ENCODE peak calls at places on chromosomes 11 and 22, in four cellular contexts. W is brain microvascular endothelial cell, S is psoas muscle, K is BE2C. H is an unnamed sample. For H3K36me3, the result is how much of the 10 kb centered on the place peaks cover.

GRCh38 chr11:34866375-34866774 is 49.8 kb downstream of the APIP start:
- DNase-seq in W (no peak), S (no peak), K (no peak), H (no peak)

GRCh38 chr11:36110698-36111410 is 167.0 kb downstream of the LDLRAD3 start:
- DNase-seq in W (no peak), S (no peak), K (no peak), H (no peak)

GRCh38 chr11:13229675-13230359 is 47.8 kb upstream of the BMAL1 start:
- DNase-seq in W (no peak), S (no peak), K (no peak), H (no peak)

GRCh38 chr11:134068829-134069425 is at the start of gene JAM3:
- DNase-seq in W (peak), S (peak), K (peak), H (peak)

GRCh38 chr11:39541945-39542351 is 1917.5 kb downstream of the LRRC4C start:
- DNase-seq in W (no peak), S (no peak), K (no peak), H (peak)

GRCh38 chr22:33578752-33579151 is 341.5 kb downstream of the LARGE1 start:
- DNase-seq in W (no peak), S (no peak), K (no peak), H (no peak)

GRCh38 chr11:67285541-67286498 is 3.3 kb upstream of the ANKRD13D start:
- DNase-seq in W (no peak), S (peak), K (no peak), H (no peak)

GRCh38 chr11:62611705-62612365 is 740 bp downstream of the EML3 start:
- DNase-seq in W (no peak), S (peak), K (no peak), H (no peak)

GRCh38 chr11:46977038-46977818 is 40.7 kb downstream of the CSTPP1 start:
- DNase-seq in W (no peak), S (no peak), K (no peak), H (no peak)

GRCh38 chr22:47377926-47378560 is 615.6 kb downstream of the TBC1D22A start:
- DNase-seq in W (no peak), S (no peak), K (no peak), H (no peak)

GRCh38 chr22:28939394-28939793 is 56.0 kb downstream of the ZNRF3 start:
- DNase-seq in W (no peak), S (no peak), K (no peak), H (no peak)

GRCh38 chr22:37420656-37421467 is 6.4 kb downstream of the ELFN2 start:
- DNase-seq in W (no peak), S (no peak), K (no peak), H (peak)

GRCh38 chr11:67640758-67641113 is 1.2 kb upstream of the TBX10 start:
- DNase-seq in W (no peak), S (no peak), K (no peak), H (no peak)

GRCh38 chr11:2518112-2518982 is 73.5 kb downstream of the KCNQ1 start:
- DNase-seq in W (no peak), S (peak), K (peak), H (no peak)

GRCh38 chr11:75868990-75869389 is 54.0 kb downstream of the UVRAG start:
- DNase-seq in W (peak), S (no peak), K (no peak), H (no peak)

GRCh38 chr22:43275545-43275981 is 67.6 kb downstream of the SCUBE1 start:
- DNase-seq in W (peak), S (no peak), K (no peak), H (peak)

DNA sequence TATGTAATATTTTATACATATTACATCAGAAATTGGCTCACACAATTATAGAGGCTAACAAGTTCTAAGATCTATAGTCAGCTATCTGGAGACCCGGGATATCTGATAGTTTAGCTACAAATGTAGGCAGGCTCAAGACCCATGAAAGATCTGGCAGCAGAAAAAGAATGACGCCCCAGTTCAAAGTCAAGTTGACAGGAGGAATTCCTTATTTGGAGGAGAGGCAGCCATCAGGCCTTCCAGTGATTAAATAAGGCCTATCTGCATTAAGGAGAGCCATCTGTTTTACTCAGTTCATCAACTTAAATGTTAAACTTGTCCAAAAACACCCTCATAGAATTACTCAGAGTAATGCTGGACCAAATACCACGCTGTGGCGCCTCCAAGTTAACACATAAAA is 1402.6 kb downstream of the FAM181B start:
- DNase-seq in W (no peak), S (no peak), K (no peak), H (no peak)
- TF ChIP-seq CTCF in W (no peak), S (no peak), K (no peak), H (no peak)

GRCh38 chr11:73525611-73526010 is 72.3 kb downstream of the FAM168A start:
- DNase-seq in W (no peak), S (no peak), K (no peak), H (no peak)

GRCh38 chr11:73528877-73529530 is 68.9 kb downstream of the FAM168A start:
- DNase-seq in W (no peak), S (no peak), K (no peak), H (no peak)

GRCh38 chr11:73528013-73528412 is 69.9 kb downstream of the FAM168A start:
- DNase-seq in W (no peak), S (no peak), K (no peak), H (no peak)

GRCh38 chr11:73530109-73530508 is 67.8 kb downstream of the FAM168A start:
- DNase-seq in W (no peak), S (no peak), K (no peak), H (no peak)

DNA sequence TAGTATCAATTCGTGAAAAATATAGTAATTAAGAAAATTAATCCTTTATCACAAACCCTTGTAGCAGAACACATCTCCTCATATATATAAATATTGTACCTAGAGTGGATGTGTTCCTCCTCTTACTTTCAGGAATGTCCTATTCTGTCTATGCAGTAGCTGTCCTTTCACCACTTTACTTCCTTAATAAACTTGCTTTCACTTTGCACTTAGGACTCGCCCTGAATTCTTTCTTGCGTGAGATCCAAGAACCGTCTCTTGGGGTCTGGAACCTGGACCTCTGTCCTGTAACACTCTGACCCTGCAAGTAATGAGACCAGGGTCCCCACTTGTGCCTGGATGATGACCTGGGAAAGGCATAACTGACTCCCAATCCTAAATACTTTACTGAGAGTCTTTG is 69.5 kb downstream of the FAM168A start:
- DNase-seq in W (no peak), S (no peak), K (no peak), H (no peak)
- H3K4me3 ChIP-seq in W (no peak), S (peak), K (no peak), H (peak)

GRCh38 chr11:119093951-119094815 is 7.5 kb downstream of the DPAGT1 start:
- DNase-seq in W (peak), S (peak), K (peak), H (no peak)

GRCh38 chr11:119092880-119093665 is 8.4 kb downstream of the HMBS start:
- DNase-seq in W (no peak), S (no peak), K (no peak), H (no peak)

GRCh38 chr11:119093666-119093950 is 8.0 kb downstream of the DPAGT1 start:
- DNase-seq in W (no peak), S (no peak), K (no peak), H (no peak)

GRCh38 chr11:119094816-119095065 is 6.9 kb downstream of the DPAGT1 start:
- DNase-seq in W (peak), S (peak), K (peak), H (peak)

DNA sequence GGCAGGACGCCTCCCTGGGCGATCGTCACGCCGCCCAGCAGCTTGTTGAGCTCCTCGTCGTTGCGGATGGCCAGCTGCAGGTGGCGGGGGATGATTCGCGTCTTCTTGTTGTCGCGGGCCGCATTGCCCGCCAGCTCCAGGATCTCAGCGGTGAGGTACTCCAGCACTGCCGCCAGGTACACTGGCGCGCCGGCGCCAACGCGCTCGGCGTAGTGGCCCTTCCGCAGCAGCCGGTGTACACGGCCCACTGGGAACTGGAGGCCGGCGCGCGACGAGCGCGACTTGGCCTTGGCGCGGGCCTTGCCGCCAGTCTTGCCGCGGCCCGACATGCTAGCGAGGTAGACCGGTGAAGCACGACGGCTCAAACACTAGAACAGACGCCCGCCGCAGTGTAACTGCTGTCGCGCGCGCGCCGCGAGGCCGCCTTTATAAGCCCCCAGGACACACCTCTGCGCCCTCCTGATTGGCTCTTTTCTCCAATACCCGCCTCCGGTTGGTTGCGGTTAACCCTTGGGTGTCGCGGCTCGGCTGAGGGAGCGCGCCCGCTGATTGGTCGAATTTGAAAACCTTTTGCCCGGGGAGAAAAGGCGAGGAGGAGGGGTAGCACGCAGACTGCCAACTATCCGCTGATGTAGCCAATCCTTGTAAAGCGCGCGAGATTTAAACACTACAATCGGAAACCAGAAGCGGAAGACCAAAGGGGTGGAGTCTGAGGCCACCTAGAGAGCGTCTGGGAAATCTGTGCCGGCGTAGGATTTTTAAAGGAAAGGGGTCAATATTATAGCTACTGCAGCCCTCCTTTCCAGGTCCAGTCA is 6.4 kb downstream of the DPAGT1 start:
- DNase-seq in W (peak), S (peak), K (peak), H (peak)
- H3K36me3 ChIP-seq in W (under half), S (under half), K (under half), H (under half)

GRCh38 chr22:19640306-19640705 is 74.0 kb upstream of the SEPTIN5 start:
- DNase-seq in W (no peak), S (no peak), K (no peak), H (no peak)

GRCh38 chr22:19639610-19640135 is 74.6 kb upstream of the SEPTIN5 start:
- DNase-seq in W (no peak), S (no peak), K (no peak), H (no peak)

GRCh38 chr22:19643448-19644313 is 70.6 kb upstream of the SEPTIN5 start:
- DNase-seq in W (no peak), S (no peak), K (no peak), H (no peak)

GRCh38 chr22:19641983-19642451 is 72.3 kb upstream of the SEPTIN5 start:
- DNase-seq in W (no peak), S (no peak), K (no peak), H (no peak)

DNA sequence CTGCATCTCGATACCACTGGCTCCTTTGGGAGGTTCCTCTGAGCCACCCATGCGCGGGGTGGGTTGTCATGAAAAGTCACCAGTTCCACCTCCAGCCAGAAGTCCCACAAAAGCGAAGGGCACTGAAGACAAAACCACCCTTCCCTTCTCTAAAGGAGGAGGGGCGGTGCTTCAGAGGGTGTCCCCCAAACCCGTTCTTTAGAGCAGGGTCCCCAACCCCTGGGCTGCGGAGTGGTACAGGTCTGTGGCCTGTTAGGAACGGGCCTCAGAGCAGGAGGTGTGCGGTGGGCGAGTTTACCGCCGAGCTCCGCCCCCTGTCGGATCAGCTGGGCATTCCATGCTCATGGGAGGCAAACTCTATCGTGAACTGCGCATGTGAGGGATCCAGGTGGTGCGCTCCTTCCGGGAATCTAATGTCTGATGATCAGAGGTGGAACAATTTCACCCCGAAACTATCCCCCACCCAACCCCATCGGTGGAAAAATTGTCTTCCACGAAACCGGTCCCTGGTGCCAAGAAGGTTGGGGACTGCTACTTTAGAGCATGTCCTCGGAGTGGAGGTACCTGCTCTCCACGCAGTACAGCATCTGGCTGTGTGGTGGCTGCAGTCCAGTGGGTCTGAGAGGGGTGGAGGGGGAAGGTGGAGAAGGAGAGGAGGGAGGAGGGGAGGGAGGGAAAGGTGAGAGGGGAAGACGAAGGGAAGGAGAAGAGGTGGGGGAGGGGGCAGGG is 72.9 kb upstream of the SEPTIN5 start:
- DNase-seq in W (no peak), S (no peak), K (no peak), H (peak)
- TF ChIP-seq CTCF in W (peak), S (peak), K (no peak), H (peak)

GRCh38 chr11:125123947-125124633 is 12.7 kb upstream of the TMEM218 start:
- DNase-seq in W (peak), S (peak), K (peak), H (peak)
- H3K4me3 ChIP-seq in W (no peak), S (peak), K (peak), H (no peak)